ENCODE peak calls at places on chromosome 15, in nine cellular contexts. S, H, O, N, J, D, K, C and Z are unnamed samples.

GRCh38 chr15:77836116-77836798 is 203.5 kb upstream of the LINGO1 start:
- DNase-seq in S (no peak), H (no peak), O (peak; percentile 12), N (no peak), J (peak; percentile 40), D (no peak), K (peak; percentile 33), C (peak; percentile 80), Z (no peak)

GRCh38 chr15:60729850-60730458 is 251.0 kb upstream of the ICE2 start:
- DNase-seq in S (no peak), H (no peak), O (no peak), N (no peak), J (no peak), D (no peak), K (no peak), C (no peak), Z (no peak)

GRCh38 chr15:88654430-88655102 is 15.8 kb downstream of the ISG20 start:
- DNase-seq in S (no peak), H (no peak), O (no peak), N (no peak), J (no peak), D (no peak), K (no peak), C (no peak), Z (no peak)

GRCh38 chr15:100638177-100638730 is 35.9 kb downstream of the ASB7 start:
- DNase-seq in S (no peak), H (no peak), O (no peak), N (no peak), J (no peak), D (no peak), K (no peak), C (no peak), Z (no peak)

GRCh38 chr15:68419301-68420175 is 12.4 kb downstream of the ITGA11 start:
- DNase-seq in S (peak; percentile 59), H (no peak), O (no peak), N (no peak), J (peak; percentile 18), D (no peak), K (no peak), C (no peak), Z (no peak)

GRCh38 chr15:72685925-72686794 is at the start of the genes BBS4 and HIGD2B:
- DNase-seq in S (peak; percentile 83), H (peak; percentile 92), O (peak; percentile 83), N (peak; percentile 95), J (peak; percentile 96), D (peak; percentile 73), K (peak; percentile 96), C (peak; percentile 96), Z (peak; percentile 75)

GRCh38 chr15:81331600-81331999 is 7.7 kb upstream of the STARD5 start:
- DNase-seq in S (no peak), H (no peak), O (no peak), N (no peak), J (no peak), D (no peak), K (no peak), C (no peak), Z (no peak)

GRCh38 chr15:83747050-83747717 is 93.3 kb downstream of the ADAMTSL3 start:
- DNase-seq in S (peak; percentile 23), H (no peak), O (peak; percentile 61), N (no peak), J (no peak), D (no peak), K (peak; percentile 35), C (peak; percentile 57), Z (no peak)

GRCh38 chr15:68537097-68537496 is 41.7 kb upstream of the CORO2B start:
- DNase-seq in S (no peak), H (no peak), O (no peak), N (no peak), J (no peak), D (no peak), K (no peak), C (no peak), Z (no peak)

GRCh38 chr15:41965441-41966413 is 6.6 kb downstream of the EHD4 start:
- DNase-seq in S (no peak), H (peak; percentile 5), O (no peak), N (peak; percentile 77), J (no peak), D (no peak), K (no peak), C (peak; percentile 56), Z (no peak)

GRCh38 chr15:43928152-43928551 is 101.3 kb downstream of the WDR76 start:
- DNase-seq in S (no peak), H (no peak), O (no peak), N (no peak), J (no peak), D (no peak), K (no peak), C (peak; percentile 85), Z (no peak)

GRCh38 chr15:100131321-100132224 is 210.2 kb downstream of the ADAMTS17 start:
- DNase-seq in S (peak; percentile 18), H (peak; percentile 24), O (no peak), N (peak; percentile 89), J (peak; percentile 88), D (no peak), K (peak; percentile 57), C (peak; percentile 80), Z (no peak)

GRCh38 chr15:41377978-41378377 is 24.3 kb downstream of the NDUFAF1 start:
- DNase-seq in S (no peak), H (no peak), O (no peak), N (no peak), J (no peak), D (no peak), K (no peak), C (no peak), Z (no peak)

GRCh38 chr15:70802629-70803028 is 39.3 kb upstream of the UACA start:
- DNase-seq in S (peak; percentile 79), H (no peak), O (peak; percentile 87), N (no peak), J (no peak), D (no peak), K (peak; percentile 44), C (no peak), Z (no peak)

GRCh38 chr15:48695088-48695834 is 49.8 kb upstream of the FBN1 start:
- DNase-seq in S (peak; percentile 97), H (no peak), O (peak; percentile 93), N (no peak), J (no peak), D (no peak), K (no peak), C (no peak), Z (no peak)

DNA sequence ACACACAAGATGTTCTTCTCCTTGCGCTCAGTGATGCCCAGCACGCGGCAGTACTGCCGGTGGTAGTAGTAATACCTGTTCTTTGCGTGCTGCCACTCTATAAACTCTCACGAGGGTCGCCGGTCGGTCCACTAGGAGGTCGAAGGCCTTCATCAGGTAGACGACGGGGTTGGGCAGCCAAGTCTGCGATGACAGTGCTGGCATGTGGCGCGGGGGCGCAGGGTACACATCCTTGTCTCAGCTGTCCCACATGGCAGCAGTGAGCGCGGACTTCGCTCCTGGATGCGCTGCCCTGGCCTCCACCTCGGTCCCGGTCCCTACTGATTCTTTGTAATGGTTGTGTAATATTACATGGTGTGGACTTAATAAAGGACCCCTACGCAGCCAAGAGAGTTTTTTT is 50.1 kb upstream of the CGNL1 start:
- DNase-seq in S (no peak), H (no peak), O (no peak), N (no peak), J (no peak), D (no peak), K (no peak), C (no peak), Z (no peak)
- H3K4me3 ChIP-seq in S (no peak overlapping the region), H (no peak overlapping the region), O (no peak overlapping the region), N (no peak overlapping the region), J (no peak overlapping the region), D (no peak overlapping the region), K (no peak overlapping the region), C (no peak overlapping the region), Z (no peak overlapping the region)

GRCh38 chr15:55738715-55739114 is 4.2 kb downstream of the PRTG start:
- DNase-seq in S (no peak), H (no peak), O (no peak), N (no peak), J (no peak), D (no peak), K (no peak), C (no peak), Z (no peak)
- H3K4me3 ChIP-seq in S (no peak overlapping the region), H (no peak overlapping the region), O (no peak overlapping the region), N (no peak overlapping the region), J (no peak overlapping the region), D (no peak overlapping the region), K (no peak overlapping the region), C (peak overlapping the region; percentile 55), Z (no peak overlapping the region)

GRCh38 chr15:45631831-45632230 is 3.0 kb upstream of the SQOR start:
- DNase-seq in S (peak; percentile 40), H (no peak), O (peak; percentile 59), N (no peak), J (no peak), D (no peak), K (no peak), C (no peak), Z (no peak)
- H3K4me3 ChIP-seq in S (peak overlapping the region; percentile 35), H (no peak overlapping the region), O (peak overlapping the region; percentile 48), N (no peak overlapping the region), J (no peak overlapping the region), D (no peak overlapping the region), K (no peak overlapping the region), C (no peak overlapping the region), Z (no peak overlapping the region)

GRCh38 chr15:90189781-90190467 is 11.2 kb upstream of the SEMA4B start:
- DNase-seq in S (no peak), H (no peak), O (no peak), N (peak; percentile 55), J (peak; percentile 61), D (no peak), K (no peak), C (no peak), Z (no peak)

GRCh38 chr15:90190606-90191343 is 10.4 kb upstream of the SEMA4B start:
- DNase-seq in S (no peak), H (peak; percentile 91), O (no peak), N (no peak), J (peak; percentile 87), D (no peak), K (no peak), C (no peak), Z (peak; percentile 46)

GRCh38 chr15:90192961-90193786 is 8.0 kb upstream of the SEMA4B start:
- DNase-seq in S (no peak), H (no peak), O (no peak), N (peak; percentile 60), J (peak; percentile 27), D (no peak), K (no peak), C (no peak), Z (no peak)

GRCh38 chr15:90191344-90191687 is 9.8 kb upstream of the SEMA4B start:
- DNase-seq in S (no peak), H (no peak), O (no peak), N (no peak), J (no peak), D (no peak), K (no peak), C (no peak), Z (no peak)

DNA sequence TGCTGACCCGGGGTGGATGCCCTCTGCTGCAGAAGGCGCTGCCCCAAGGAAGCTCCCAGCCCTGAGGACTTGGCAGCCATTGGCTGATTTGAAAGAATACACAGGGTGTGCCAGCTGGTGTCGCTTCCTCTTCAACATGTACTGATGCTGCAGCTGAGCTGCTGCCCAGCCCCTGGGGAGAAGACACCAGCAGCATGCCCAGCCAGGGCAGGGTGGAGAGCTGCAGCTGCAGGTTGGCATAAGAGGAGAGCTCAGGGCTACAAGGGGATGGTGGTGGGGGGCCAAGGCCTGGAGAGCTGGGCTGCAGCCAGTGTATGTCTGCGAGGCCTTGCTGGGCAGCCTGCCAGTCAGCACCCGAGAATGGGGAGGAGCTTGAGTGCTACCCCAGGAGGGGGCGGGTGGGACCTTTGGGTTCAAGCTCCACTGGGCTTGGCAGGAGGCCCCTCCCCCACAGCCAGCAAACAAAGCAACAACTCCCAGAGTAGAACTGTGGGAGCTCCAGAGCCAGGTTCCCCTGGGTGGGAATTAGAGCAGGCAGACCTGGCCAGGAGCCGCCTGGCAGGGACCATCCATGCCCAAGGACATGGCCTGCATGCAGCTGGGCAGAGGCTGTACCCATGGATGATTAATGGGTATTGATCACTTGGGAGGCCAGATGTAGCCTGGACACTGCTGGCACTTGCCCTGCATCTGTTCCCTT is 9.2 kb upstream of the SEMA4B start:
- DNase-seq in S (peak; percentile 12), H (peak; percentile 91), O (no peak), N (peak; percentile 91), J (peak; percentile 97), D (no peak), K (peak; percentile 92), C (no peak), Z (peak; percentile 51)
- H3K4me3 ChIP-seq in S (no peak overlapping the region), H (no peak overlapping the region), O (no peak overlapping the region), N (no peak overlapping the region), J (no peak overlapping the region), D (no peak overlapping the region), K (no peak overlapping the region), C (no peak overlapping the region), Z (peak overlapping the region; percentile 10)